ENCODE peak calls at places on chromosomes 6 and 20, in eight cellular contexts. One of them, this sample, is unnamed.

GRCh38 chr6:170200458-170200891 is 90.4 kb downstream of the DLL1 start:
- DNase-seq in astrocyte: peak
- DNase-seq in HFF-Myc: no peak
- DNase-seq in transverse colon: no peak
- DNase-seq in fibroblast of lung: peak
- DNase-seq in Calu3: no peak
- DNase-seq in cardiac fibroblast: peak
- DNase-seq in testis: no peak
- DNase-seq in this sample: no peak

GRCh38 chr6:85390775-85391174 is 59.1 kb upstream of the NT5E start:
- DNase-seq in transverse colon: no peak
- DNase-seq in HFF-Myc: no peak
- DNase-seq in testis: no peak
- DNase-seq in cardiac fibroblast: peak
- DNase-seq in Calu3: no peak
- DNase-seq in fibroblast of lung: peak
- DNase-seq in astrocyte: peak
- DNase-seq in this sample: no peak

GRCh38 chr20:30912006-30912660 is 345.3 kb upstream of the DEFB115 start:
- DNase-seq in testis: no peak
- DNase-seq in fibroblast of lung: no peak
- DNase-seq in Calu3: no peak
- DNase-seq in astrocyte: no peak
- DNase-seq in transverse colon: no peak
- DNase-seq in HFF-Myc: no peak
- DNase-seq in cardiac fibroblast: peak
- DNase-seq in this sample: no peak

GRCh38 chr6:130183271-130184222 is 39.2 kb downstream of the SAMD3 start:
- DNase-seq in HFF-Myc: no peak
- DNase-seq in astrocyte: no peak
- DNase-seq in cardiac fibroblast: no peak
- DNase-seq in transverse colon: no peak
- DNase-seq in Calu3: no peak
- DNase-seq in testis: no peak
- DNase-seq in fibroblast of lung: no peak
- DNase-seq in this sample: no peak

GRCh38 chr6:111177131-111177530 is 89.8 kb downstream of the SLC16A10 start:
- DNase-seq in fibroblast of lung: no peak
- DNase-seq in astrocyte: no peak
- DNase-seq in transverse colon: no peak
- DNase-seq in HFF-Myc: no peak
- DNase-seq in Calu3: no peak
- DNase-seq in testis: no peak
- DNase-seq in cardiac fibroblast: no peak
- DNase-seq in this sample: no peak

GRCh38 chr20:7463290-7463689 is 477.0 kb downstream of the HAO1 start:
- DNase-seq in HFF-Myc: no peak
- DNase-seq in transverse colon: no peak
- DNase-seq in Calu3: no peak
- DNase-seq in testis: no peak
- DNase-seq in astrocyte: no peak
- DNase-seq in cardiac fibroblast: peak
- DNase-seq in fibroblast of lung: no peak
- DNase-seq in this sample: no peak

GRCh38 chr6:123329337-123329736 is 307.4 kb downstream of the TRDN start:
- DNase-seq in testis: no peak
- DNase-seq in cardiac fibroblast: no peak
- DNase-seq in astrocyte: no peak
- DNase-seq in fibroblast of lung: no peak
- DNase-seq in Calu3: no peak
- DNase-seq in transverse colon: no peak
- DNase-seq in HFF-Myc: no peak
- DNase-seq in this sample: no peak

GRCh38 chr6:50990750-50991446 is 172.2 kb downstream of the TFAP2B start:
- DNase-seq in fibroblast of lung: peak
- DNase-seq in cardiac fibroblast: no peak
- DNase-seq in testis: no peak
- DNase-seq in Calu3: no peak
- DNase-seq in HFF-Myc: no peak
- DNase-seq in transverse colon: no peak
- DNase-seq in astrocyte: peak
- DNase-seq in this sample: no peak

GRCh38 chr6:16286151-16286522 is 47.8 kb downstream of the GMPR start:
- DNase-seq in fibroblast of lung: peak
- DNase-seq in Calu3: peak
- DNase-seq in cardiac fibroblast: peak
- DNase-seq in HFF-Myc: peak
- DNase-seq in astrocyte: no peak
- DNase-seq in transverse colon: no peak
- DNase-seq in testis: peak
- DNase-seq in this sample: no peak

GRCh38 chr6:46211917-46212316 is 41.1 kb upstream of the ENPP5 start:
- DNase-seq in transverse colon: no peak
- DNase-seq in HFF-Myc: no peak
- DNase-seq in testis: no peak
- DNase-seq in astrocyte: no peak
- DNase-seq in fibroblast of lung: no peak
- DNase-seq in Calu3: no peak
- DNase-seq in cardiac fibroblast: no peak
- DNase-seq in this sample: no peak

GRCh38 chr6:44935693-44936300 is 392.3 kb upstream of the RUNX2 start:
- DNase-seq in Calu3: no peak
- DNase-seq in testis: no peak
- DNase-seq in transverse colon: no peak
- DNase-seq in fibroblast of lung: peak
- DNase-seq in cardiac fibroblast: no peak
- DNase-seq in HFF-Myc: no peak
- DNase-seq in astrocyte: peak
- DNase-seq in this sample: no peak

GRCh38 chr20:56249244-56249955 is 868 bp downstream of the MC3R start:
- DNase-seq in transverse colon: peak
- DNase-seq in astrocyte: no peak
- DNase-seq in Calu3: peak
- DNase-seq in fibroblast of lung: no peak
- DNase-seq in testis: peak
- DNase-seq in HFF-Myc: no peak
- DNase-seq in cardiac fibroblast: peak
- DNase-seq in this sample: no peak

GRCh38 chr20:56322661-56323060 is 36.1 kb upstream of the FAM210B start:
- DNase-seq in fibroblast of lung: no peak
- DNase-seq in Calu3: no peak
- DNase-seq in transverse colon: no peak
- DNase-seq in cardiac fibroblast: no peak
- DNase-seq in HFF-Myc: no peak
- DNase-seq in astrocyte: no peak
- DNase-seq in testis: no peak
- DNase-seq in this sample: no peak

GRCh38 chr6:154392561-154392960 is 36.0 kb upstream of the IPCEF1 start:
- DNase-seq in astrocyte: no peak
- DNase-seq in cardiac fibroblast: no peak
- DNase-seq in Calu3: no peak
- DNase-seq in transverse colon: no peak
- DNase-seq in fibroblast of lung: no peak
- DNase-seq in testis: no peak
- DNase-seq in HFF-Myc: no peak
- DNase-seq in this sample: no peak

GRCh38 chr20:19515074-19515473 is 243.0 kb upstream of the RIN2 start:
- DNase-seq in astrocyte: no peak
- DNase-seq in transverse colon: no peak
- DNase-seq in fibroblast of lung: no peak
- DNase-seq in Calu3: no peak
- DNase-seq in cardiac fibroblast: no peak
- DNase-seq in testis: no peak
- DNase-seq in HFF-Myc: no peak
- DNase-seq in this sample: no peak

GRCh38 chr6:136093835-136094234 is 156.3 kb downstream of the MTFR2 start:
- DNase-seq in fibroblast of lung: no peak
- DNase-seq in Calu3: no peak
- DNase-seq in HFF-Myc: no peak
- DNase-seq in testis: no peak
- DNase-seq in transverse colon: no peak
- DNase-seq in astrocyte: no peak
- DNase-seq in cardiac fibroblast: no peak
- DNase-seq in this sample: no peak

GRCh38 chr6:133969285-133969946 is 16.4 kb downstream of the TBPL1 start:
- DNase-seq in HFF-Myc: no peak
- DNase-seq in testis: no peak
- DNase-seq in astrocyte: no peak
- DNase-seq in fibroblast of lung: no peak
- DNase-seq in transverse colon: no peak
- DNase-seq in Calu3: no peak
- DNase-seq in cardiac fibroblast: no peak
- DNase-seq in this sample: no peak

GRCh38 chr6:157221049-157221816 is 102.1 kb downstream of the TMEM242 start:
- DNase-seq in transverse colon: peak
- DNase-seq in fibroblast of lung: peak
- DNase-seq in Calu3: peak
- DNase-seq in HFF-Myc: no peak
- DNase-seq in astrocyte: peak
- DNase-seq in cardiac fibroblast: peak
- DNase-seq in testis: peak
- DNase-seq in this sample: peak

GRCh38 chr6:56794421-56794820 is 151.7 kb upstream of the DST start:
- DNase-seq in fibroblast of lung: peak
- DNase-seq in HFF-Myc: no peak
- DNase-seq in astrocyte: no peak
- DNase-seq in cardiac fibroblast: no peak
- DNase-seq in Calu3: no peak
- DNase-seq in testis: no peak
- DNase-seq in transverse colon: no peak
- DNase-seq in this sample: no peak

DNA sequence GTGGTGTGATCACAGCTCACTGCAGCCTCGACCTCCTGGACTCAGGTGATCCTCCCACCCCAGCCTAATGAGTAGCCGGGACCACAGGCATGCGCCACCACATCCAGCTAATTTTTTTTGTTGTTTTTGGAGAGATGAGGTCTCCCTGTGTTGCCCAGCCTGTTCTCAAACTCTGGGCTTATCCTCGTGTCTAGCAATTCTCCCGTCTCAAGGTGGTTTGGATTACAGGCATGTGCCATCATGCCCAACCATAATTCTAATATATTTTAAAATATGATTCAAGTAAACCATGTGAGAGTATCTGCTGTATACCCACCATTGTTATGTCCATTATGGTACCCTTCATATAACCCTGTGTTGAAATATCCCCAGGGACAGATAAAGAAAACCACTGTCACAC is 60.3 kb upstream of the C20orf144 start:
- DNase-seq in fibroblast of lung: peak
- DNase-seq in testis: no peak
- DNase-seq in astrocyte: no peak
- DNase-seq in HFF-Myc: no peak
- DNase-seq in cardiac fibroblast: no peak
- DNase-seq in Calu3: no peak
- DNase-seq in transverse colon: no peak
- DNase-seq in this sample: no peak
- TF ChIP-seq CTCF in fibroblast of lung: no peak
- TF ChIP-seq CTCF in testis: no peak
- TF ChIP-seq CTCF in astrocyte: no peak
- TF ChIP-seq CTCF in HFF-Myc: no peak
- TF ChIP-seq CTCF in cardiac fibroblast: no peak
- TF ChIP-seq CTCF in Calu3: no peak
- TF ChIP-seq CTCF in transverse colon: no peak
- TF ChIP-seq CTCF in this sample: no peak

DNA sequence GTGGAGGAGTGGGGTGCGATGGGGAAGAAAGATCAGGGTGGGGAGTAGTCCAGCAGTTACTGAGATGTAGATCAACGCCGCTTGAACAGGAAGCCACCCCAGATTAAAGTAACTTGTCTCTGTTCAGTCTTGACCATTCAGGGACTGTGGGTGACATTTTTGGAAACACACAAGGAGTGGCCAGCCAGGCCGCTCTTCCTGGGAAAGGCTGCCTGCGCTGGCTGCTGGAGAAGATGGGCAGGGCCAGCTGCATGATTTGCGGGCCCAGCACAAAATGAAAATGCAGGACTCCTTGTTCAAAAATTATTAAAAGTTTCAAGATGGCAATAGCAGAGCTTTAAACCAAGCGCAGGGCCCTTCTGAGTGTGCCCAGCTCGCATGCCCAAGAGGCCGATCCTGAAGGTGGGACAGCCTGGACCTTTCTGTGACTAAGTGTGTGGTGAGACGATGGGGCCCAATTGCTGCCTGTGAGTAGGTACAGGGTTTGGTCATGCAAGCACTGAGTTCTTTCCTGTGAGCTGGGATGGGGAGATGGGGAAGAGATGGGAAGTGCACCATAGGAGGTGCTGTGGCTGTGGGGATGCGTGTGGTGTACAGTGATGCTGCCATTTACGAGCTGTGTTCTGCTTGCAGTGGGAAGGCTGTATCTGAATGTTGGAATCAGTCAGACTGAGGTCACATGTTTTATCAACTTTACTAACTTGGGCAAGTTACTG is 51.3 kb downstream of the DAAM2 start:
- DNase-seq in testis: no peak
- DNase-seq in astrocyte: no peak
- DNase-seq in Calu3: no peak
- DNase-seq in transverse colon: no peak
- DNase-seq in fibroblast of lung: no peak
- DNase-seq in cardiac fibroblast: peak
- DNase-seq in HFF-Myc: no peak
- DNase-seq in this sample: no peak
- TF ChIP-seq CTCF in testis: no peak
- TF ChIP-seq CTCF in astrocyte: no peak
- TF ChIP-seq CTCF in Calu3: no peak
- TF ChIP-seq CTCF in transverse colon: no peak
- TF ChIP-seq CTCF in fibroblast of lung: no peak
- TF ChIP-seq CTCF in cardiac fibroblast: peak
- TF ChIP-seq CTCF in HFF-Myc: peak
- TF ChIP-seq CTCF in this sample: no peak

DNA sequence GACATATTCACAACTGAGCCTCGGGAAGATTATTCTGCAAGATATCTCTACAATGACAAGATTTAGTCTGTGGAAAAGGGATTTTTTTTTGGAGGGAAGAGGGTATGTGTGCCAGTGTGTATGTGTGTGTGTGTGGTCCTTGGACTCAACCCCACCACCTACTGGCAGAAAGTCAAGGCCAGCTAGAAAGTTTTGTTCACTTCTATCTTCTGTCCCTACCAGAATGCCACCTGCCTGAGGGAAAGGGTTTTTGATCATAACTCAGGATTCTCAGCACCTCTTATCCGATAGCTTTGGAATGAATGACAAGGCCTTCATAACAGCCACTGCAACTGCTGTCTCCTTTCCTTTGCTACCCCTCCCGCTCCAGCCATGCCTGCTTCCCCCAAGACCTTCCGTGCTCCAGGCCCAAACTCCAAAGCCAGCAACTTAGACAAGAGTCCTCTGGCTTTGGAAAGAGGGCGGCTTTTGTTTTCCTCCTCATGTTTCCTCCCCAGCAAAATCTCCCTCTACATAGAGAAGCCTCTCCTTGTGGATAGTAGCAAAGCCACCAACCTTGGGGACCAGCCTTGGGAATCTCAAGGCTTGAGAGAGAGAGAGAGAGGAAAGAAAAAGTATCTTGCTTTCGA is 18.6 kb downstream of the BTN3A1 start:
- DNase-seq in testis: peak
- DNase-seq in transverse colon: peak
- DNase-seq in astrocyte: peak
- DNase-seq in fibroblast of lung: peak
- DNase-seq in cardiac fibroblast: peak
- DNase-seq in Calu3: peak
- DNase-seq in HFF-Myc: no peak
- DNase-seq in this sample: no peak
- TF ChIP-seq CTCF in testis: peak
- TF ChIP-seq CTCF in transverse colon: peak
- TF ChIP-seq CTCF in astrocyte: peak
- TF ChIP-seq CTCF in fibroblast of lung: peak
- TF ChIP-seq CTCF in cardiac fibroblast: peak
- TF ChIP-seq CTCF in Calu3: peak
- TF ChIP-seq CTCF in HFF-Myc: peak
- TF ChIP-seq CTCF in this sample: no peak

GRCh38 chr20:45342863-45343444 is 5.3 kb downstream of the SDC4 start:
- DNase-seq in HFF-Myc: no peak
- DNase-seq in Calu3: no peak
- DNase-seq in transverse colon: no peak
- DNase-seq in cardiac fibroblast: no peak
- DNase-seq in testis: no peak
- DNase-seq in fibroblast of lung: no peak
- DNase-seq in astrocyte: no peak
- DNase-seq in this sample: no peak
- TF ChIP-seq CTCF in HFF-Myc: no peak
- TF ChIP-seq CTCF in Calu3: no peak
- TF ChIP-seq CTCF in transverse colon: no peak
- TF ChIP-seq CTCF in cardiac fibroblast: no peak
- TF ChIP-seq CTCF in testis: no peak
- TF ChIP-seq CTCF in fibroblast of lung: no peak
- TF ChIP-seq CTCF in astrocyte: no peak
- TF ChIP-seq CTCF in this sample: no peak

This sample was measured in activated B cell treated with CpG ODN at 0.5 μM for 24 hours.